ENCODE peak calls at places on chromosomes 13 and 19, in five cellular contexts. One of them, this sample, is unnamed.

GRCh38 chr13:109874921-109875454 is 88.6 kb upstream of the IRS2 start:
- DNase-seq in tibial nerve: no peak
- DNase-seq in NCI-H524: no peak
- DNase-seq in stimulated activated CD4-positive, alpha-beta T cell treated with anti-CD3 and anti-CD28 coated beads, Interleukin-4, amount 100 ng/mL, for 48 hours: no peak
- DNase-seq in T-helper 22 cell: no peak
- DNase-seq in this sample: no peak

GRCh38 chr19:12064266-12065099 is at the start of gene ZNF844:
- DNase-seq in NCI-H524: peak; percentile 73
- DNase-seq in T-helper 22 cell: no peak
- DNase-seq in tibial nerve: peak; percentile 98
- DNase-seq in stimulated activated CD4-positive, alpha-beta T cell treated with anti-CD3 and anti-CD28 coated beads, Interleukin-4, amount 100 ng/mL, for 48 hours: peak; percentile 79
- DNase-seq in this sample: peak; percentile 79

GRCh38 chr13:24511019-24511823 is 1.4 kb downstream of the PARP4 start:
- DNase-seq in stimulated activated CD4-positive, alpha-beta T cell treated with anti-CD3 and anti-CD28 coated beads, Interleukin-4, amount 100 ng/mL, for 48 hours: peak; percentile 64
- DNase-seq in T-helper 22 cell: no peak
- DNase-seq in NCI-H524: no peak
- DNase-seq in tibial nerve: no peak
- DNase-seq in this sample: peak; percentile 55

GRCh38 chr13:23999411-23999810 is 102.1 kb upstream of the C1QTNF9B start:
- DNase-seq in tibial nerve: no peak
- DNase-seq in T-helper 22 cell: no peak
- DNase-seq in stimulated activated CD4-positive, alpha-beta T cell treated with anti-CD3 and anti-CD28 coated beads, Interleukin-4, amount 100 ng/mL, for 48 hours: no peak
- DNase-seq in NCI-H524: peak; percentile 83
- DNase-seq in this sample: no peak

GRCh38 chr13:35789335-35790166 is 313.1 kb upstream of the MAB21L1 start:
- DNase-seq in tibial nerve: no peak
- DNase-seq in T-helper 22 cell: no peak
- DNase-seq in stimulated activated CD4-positive, alpha-beta T cell treated with anti-CD3 and anti-CD28 coated beads, Interleukin-4, amount 100 ng/mL, for 48 hours: no peak
- DNase-seq in NCI-H524: peak; percentile 69
- DNase-seq in this sample: no peak

GRCh38 chr13:91572944-91573535 is 174.6 kb downstream of the GPC5 start:
- DNase-seq in NCI-H524: no peak
- DNase-seq in stimulated activated CD4-positive, alpha-beta T cell treated with anti-CD3 and anti-CD28 coated beads, Interleukin-4, amount 100 ng/mL, for 48 hours: no peak
- DNase-seq in T-helper 22 cell: no peak
- DNase-seq in tibial nerve: no peak
- DNase-seq in this sample: no peak

GRCh38 chr13:113834496-113835200 is 29.2 kb downstream of the GAS6 start:
- DNase-seq in NCI-H524: no peak
- DNase-seq in stimulated activated CD4-positive, alpha-beta T cell treated with anti-CD3 and anti-CD28 coated beads, Interleukin-4, amount 100 ng/mL, for 48 hours: no peak
- DNase-seq in T-helper 22 cell: no peak
- DNase-seq in tibial nerve: no peak
- DNase-seq in this sample: no peak

GRCh38 chr19:50994129-50994528 is 7.3 kb downstream of the KLK8 start:
- DNase-seq in NCI-H524: peak; percentile 7
- DNase-seq in stimulated activated CD4-positive, alpha-beta T cell treated with anti-CD3 and anti-CD28 coated beads, Interleukin-4, amount 100 ng/mL, for 48 hours: no peak
- DNase-seq in tibial nerve: no peak
- DNase-seq in T-helper 22 cell: no peak
- DNase-seq in this sample: no peak

GRCh38 chr19:19057317-19057716 is 6.5 kb upstream of the SLC25A42 start:
- DNase-seq in stimulated activated CD4-positive, alpha-beta T cell treated with anti-CD3 and anti-CD28 coated beads, Interleukin-4, amount 100 ng/mL, for 48 hours: no peak
- DNase-seq in T-helper 22 cell: no peak
- DNase-seq in NCI-H524: no peak
- DNase-seq in tibial nerve: no peak
- DNase-seq in this sample: no peak

GRCh38 chr13:95954266-95954665 is 98.9 kb downstream of the UGGT2 start:
- DNase-seq in NCI-H524: no peak
- DNase-seq in tibial nerve: no peak
- DNase-seq in stimulated activated CD4-positive, alpha-beta T cell treated with anti-CD3 and anti-CD28 coated beads, Interleukin-4, amount 100 ng/mL, for 48 hours: no peak
- DNase-seq in T-helper 22 cell: no peak
- DNase-seq in this sample: no peak

GRCh38 chr13:50951366-50951765 is 41.8 kb downstream of the RNASEH2B start:
- DNase-seq in stimulated activated CD4-positive, alpha-beta T cell treated with anti-CD3 and anti-CD28 coated beads, Interleukin-4, amount 100 ng/mL, for 48 hours: no peak
- DNase-seq in tibial nerve: no peak
- DNase-seq in NCI-H524: no peak
- DNase-seq in T-helper 22 cell: no peak
- DNase-seq in this sample: no peak